ENCODE peak calls at places on chromosomes 13 and 19, in eight cellular contexts. I is left ventricle myocardium inferior, P is stomach, S is fibroblast of lung, V is uterus, Q is ascending aorta, L is neural progenitor cell, M is tibial artery. D is an unnamed sample.

GRCh38 chr19:28988066-28988465 is 224.9 kb downstream of the UQCRFS1 start:
- DNase-seq in I (no peak), P (no peak), S (no peak), V (no peak), Q (no peak), L (no peak), M (no peak), D (no peak)

GRCh38 chr19:45001087-45001739 is at the start of gene RELB:
- DNase-seq in I (peak; percentile 97), P (peak; percentile 97), S (peak; percentile 84), V (peak; percentile 94), Q (peak; percentile 73), L (peak; percentile 98), M (peak; percentile 90), D (peak; percentile 100)

GRCh38 chr13:34638897-34639296 is 303.2 kb upstream of the NBEA start:
- DNase-seq in I (no peak), P (no peak), S (no peak), V (no peak), Q (no peak), L (peak; percentile 30), M (no peak), D (no peak)

GRCh38 chr13:105847532-105848295 is 687.7 kb downstream of the EFNB2 start:
- DNase-seq in I (no peak), P (no peak), S (peak; percentile 12), V (no peak), Q (no peak), L (no peak), M (no peak), D (peak; percentile 3)

GRCh38 chr13:83996415-83996814 is 114.1 kb upstream of the SLITRK1 start:
- DNase-seq in I (no peak), P (no peak), S (no peak), V (no peak), Q (no peak), L (no peak), M (no peak), D (no peak)

GRCh38 chr13:43551897-43552456 is 234.8 kb downstream of the ENOX1 start:
- DNase-seq in I (no peak), P (no peak), S (no peak), V (no peak), Q (no peak), L (no peak), M (no peak), D (no peak)

GRCh38 chr19:33098023-33098652 is 17.2 kb downstream of the GPATCH1 start:
- DNase-seq in I (no peak), P (peak; percentile 82), S (no peak), V (no peak), Q (no peak), L (no peak), M (no peak), D (peak; percentile 45)

GRCh38 chr19:42270346-42271044 is 1.4 kb downstream of the CIC start:
- DNase-seq in I (no peak), P (peak; percentile 63), S (peak; percentile 61), V (peak; percentile 53), Q (peak; percentile 75), L (no peak), M (peak; percentile 66), D (peak; percentile 98)

GRCh38 chr13:109628251-109628699 is 158.1 kb downstream of the IRS2 start:
- DNase-seq in I (no peak), P (no peak), S (peak; percentile 37), V (no peak), Q (no peak), L (no peak), M (no peak), D (peak; percentile 39)

GRCh38 chr13:94195715-94196114 is 283.8 kb downstream of the DCT start:
- DNase-seq in I (no peak), P (no peak), S (peak; percentile 77), V (no peak), Q (no peak), L (no peak), M (no peak), D (peak; percentile 62)

GRCh38 chr13:40130871-40131636 is 475.6 kb downstream of the COG6 start:
- DNase-seq in I (no peak), P (no peak), S (peak; percentile 68), V (peak; percentile 75), Q (no peak), L (no peak), M (no peak), D (no peak)

GRCh38 chr19:22438011-22438410 is 15.9 kb upstream of the ZNF98 start:
- DNase-seq in I (no peak), P (no peak), S (no peak), V (no peak), Q (no peak), L (no peak), M (no peak), D (no peak)

GRCh38 chr19:28289294-28290063 is 923.5 kb downstream of the UQCRFS1 start:
- DNase-seq in I (no peak), P (no peak), S (no peak), V (no peak), Q (no peak), L (no peak), M (no peak), D (peak; percentile 74)

GRCh38 chr19:48644839-48645651 is 942 bp downstream of the CA11 start:
- DNase-seq in I (peak; percentile 72), P (peak; percentile 83), S (peak; percentile 73), V (peak; percentile 89), Q (no peak), L (peak; percentile 90), M (peak; percentile 85), D (peak; percentile 91)

GRCh38 chr13:81487151-81487550 is 1146.2 kb upstream of the SPRY2 start:
- DNase-seq in I (no peak), P (no peak), S (no peak), V (no peak), Q (no peak), L (peak; percentile 76), M (no peak), D (no peak)

GRCh38 chr13:29547135-29547534 is 48.4 kb downstream of the SLC7A1 start:
- DNase-seq in I (no peak), P (no peak), S (peak; percentile 11), V (no peak), Q (no peak), L (no peak), M (no peak), D (no peak)

GRCh38 chr19:58218899-58219298 is 9.8 kb upstream of the ZNF544 start:
- DNase-seq in I (no peak), P (no peak), S (peak; percentile 25), V (no peak), Q (no peak), L (peak; percentile 26), M (no peak), D (peak; percentile 45)

GRCh38 chr19:3455393-3455955 is 24.9 kb downstream of the SMIM24 start:
- DNase-seq in I (no peak), P (no peak), S (no peak), V (no peak), Q (no peak), L (no peak), M (no peak), D (peak; percentile 71)

GRCh38 chr13:95298169-95298940 is 2.9 kb downstream of the ABCC4 start:
- DNase-seq in I (no peak), P (no peak), S (no peak), V (no peak), Q (no peak), L (no peak), M (no peak), D (peak; percentile 69)

GRCh38 chr13:76791290-76791664 is 94.9 kb downstream of the KCTD12 start:
- DNase-seq in I (peak; percentile 15), P (no peak), S (no peak), V (no peak), Q (no peak), L (no peak), M (no peak), D (no peak)
- TF ChIP-seq CTCF in I (no peak), P (no peak), S (no peak), V (no peak), Q (no peak), L (no peak), M (no peak), D (no peak)

DNA sequence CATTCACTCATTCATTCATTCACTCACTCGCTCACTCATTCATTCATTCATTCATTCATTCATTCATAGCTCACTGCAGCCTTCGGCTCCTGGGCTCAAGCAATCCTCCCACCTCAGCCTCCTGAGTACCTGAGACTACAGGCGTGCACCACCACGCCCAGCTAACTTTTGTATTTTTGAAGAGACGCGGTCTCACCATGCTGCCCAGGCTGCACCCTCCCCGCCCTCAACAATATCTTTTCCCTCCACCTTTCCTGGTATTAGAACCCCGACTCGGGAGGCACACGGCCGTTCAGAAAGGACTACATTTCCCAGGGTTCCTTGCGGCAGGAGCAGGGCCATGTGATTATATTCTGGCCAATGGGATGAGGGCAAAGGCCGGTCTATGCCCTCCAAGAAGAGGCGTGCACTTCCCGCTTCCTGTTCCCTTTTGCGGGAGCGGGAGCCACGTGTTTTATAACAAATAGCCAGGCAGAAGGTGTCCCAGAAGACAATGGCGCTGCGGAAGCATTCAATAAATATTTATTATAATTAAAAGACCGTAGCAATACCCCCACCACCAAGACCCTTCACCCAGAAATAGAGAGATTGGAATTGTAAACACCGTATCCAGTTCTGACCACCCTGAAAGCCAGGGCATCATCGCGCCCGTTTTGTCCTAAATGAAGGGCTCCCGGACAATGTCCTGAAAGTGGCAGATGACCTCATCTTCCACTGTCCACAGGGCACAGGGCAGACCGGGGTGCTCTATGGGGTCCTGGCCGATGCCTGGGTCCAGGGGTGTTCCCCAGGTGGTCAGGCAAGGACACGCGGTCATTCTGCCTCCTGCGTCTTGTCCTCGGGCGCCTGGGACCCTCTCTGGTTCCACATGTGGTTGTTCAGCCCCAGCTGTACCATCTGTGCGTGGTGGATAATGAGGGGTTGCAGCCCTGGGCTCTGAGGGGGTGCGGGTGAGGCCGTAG is 15.8 kb downstream of the TICAM1 start:
- DNase-seq in I (peak; percentile 85), P (peak; percentile 88), S (peak; percentile 93), V (peak; percentile 90), Q (peak; percentile 76), L (peak; percentile 94), M (peak; percentile 92), D (peak; percentile 99)
- H3K4me1 ChIP-seq in I (peaks cover 34% of the 10 kb centered on the region), P (peaks cover 60% of the 10 kb centered on the region), S (peaks cover 2% of the 10 kb centered on the region), V (no peaks in the 10 kb centered on the region), Q (peaks cover 10% of the 10 kb centered on the region), L (no peaks in the 10 kb centered on the region), M (peaks cover 25% of the 10 kb centered on the region), D (peaks cover 11% of the 10 kb centered on the region)

GRCh38 chr19:40035996-40036395 is 20.0 kb downstream of the ZNF780B start:
- DNase-seq in I (no peak), P (no peak), S (peak; percentile 6), V (no peak), Q (no peak), L (no peak), M (no peak), D (no peak)

GRCh38 chr19:40033989-40034560 is 22.0 kb downstream of the ZNF780B start:
- DNase-seq in I (no peak), P (no peak), S (no peak), V (no peak), Q (no peak), L (no peak), M (no peak), D (no peak)
- H3K9me3 ChIP-seq in I (peaks cover 89% of the 10 kb centered on the region), P (peaks cover 90% of the 10 kb centered on the region), S (no peaks in the 10 kb centered on the region), V (no peaks in the 10 kb centered on the region), Q (peaks cover 89% of the 10 kb centered on the region), L (peaks cover 63% of the 10 kb centered on the region), M (peaks cover 24% of the 10 kb centered on the region), D (peaks cover 48% of the 10 kb centered on the region)

GRCh38 chr19:49912965-49913685 is 15.9 kb upstream of the ATF5 start:
- DNase-seq in I (no peak), P (no peak), S (no peak), V (no peak), Q (no peak), L (no peak), M (no peak), D (peak; percentile 56)
- TF ChIP-seq CTCF in I (no peak), P (no peak), S (no peak), V (no peak), Q (no peak), L (peak; percentile 17), M (no peak), D (no peak)